ENCODE peak calls at places on chromosomes 13 and 19, in eight cellular contexts. K is mammary epithelial cell, C is cardiac muscle cell, Q is thyroid gland, Y is PC-3, M is hepatocyte, Z is ovary, V is PC-9. S is an unnamed sample.

GRCh38 chr13:39779337-39780270 is 124.1 kb downstream of the COG6 start:
- DNase-seq in K (no peak), C (no peak), Q (peak; percentile 15), Y (peak; percentile 39), M (no peak), Z (no peak), V (no peak), S (no peak)

GRCh38 chr19:6524326-6524725 is 6.5 kb upstream of the TNFSF9 start:
- DNase-seq in K (no peak), C (no peak), Q (no peak), Y (no peak), M (no peak), Z (no peak), V (no peak), S (no peak)

GRCh38 chr19:52689804-52690394 is 44.9 kb downstream of the ZNF611 start:
- DNase-seq in K (no peak), C (peak; percentile 42), Q (peak; percentile 55), Y (no peak), M (peak; percentile 40), Z (peak; percentile 47), V (peak; percentile 34), S (no peak)

GRCh38 chr19:31419871-31420430 is 70.7 kb upstream of the TSHZ3 start:
- DNase-seq in K (no peak), C (no peak), Q (no peak), Y (no peak), M (no peak), Z (no peak), V (no peak), S (no peak)

GRCh38 chr13:99275093-99275469 is 16.9 kb upstream of the GPR18 start:
- DNase-seq in K (peak; percentile 72), C (no peak), Q (peak; percentile 46), Y (peak; percentile 39), M (no peak), Z (no peak), V (no peak), S (peak; percentile 46)

GRCh38 chr19:48498922-48499321 is 12.7 kb downstream of the LMTK3 start:
- DNase-seq in K (no peak), C (no peak), Q (no peak), Y (no peak), M (peak; percentile 10), Z (no peak), V (no peak), S (no peak)

GRCh38 chr13:48156466-48156865 is 61.6 kb upstream of the MED4 start:
- DNase-seq in K (peak; percentile 47), C (no peak), Q (peak; percentile 8), Y (no peak), M (no peak), Z (no peak), V (no peak), S (no peak)

GRCh38 chr19:1401138-1401888 is at the start of gene GAMT:
- DNase-seq in K (no peak), C (peak; percentile 75), Q (peak; percentile 53), Y (peak; percentile 43), M (peak; percentile 81), Z (no peak), V (peak; percentile 31), S (no peak)

GRCh38 chr19:11437955-11438354 is 2.5 kb downstream of the PRKCSH start:
- DNase-seq in K (no peak), C (no peak), Q (no peak), Y (no peak), M (no peak), Z (no peak), V (no peak), S (no peak)

GRCh38 chr13:43776680-43777079 is 10.1 kb downstream of the ENOX1 start:
- DNase-seq in K (no peak), C (no peak), Q (no peak), Y (no peak), M (no peak), Z (no peak), V (no peak), S (no peak)

GRCh38 chr19:33465371-33465770 is 56.2 kb downstream of the PEPD start:
- DNase-seq in K (no peak), C (no peak), Q (no peak), Y (no peak), M (no peak), Z (no peak), V (no peak), S (no peak)

GRCh38 chr19:48970923-48971395 is 5.8 kb downstream of the FTL start:
- DNase-seq in K (no peak), C (peak; percentile 94), Q (peak; percentile 74), Y (peak; percentile 56), M (peak; percentile 93), Z (peak; percentile 90), V (peak; percentile 64), S (no peak)

GRCh38 chr13:94664889-94665288 is 47.5 kb downstream of the SOX21 start:
- DNase-seq in K (no peak), C (no peak), Q (no peak), Y (no peak), M (no peak), Z (no peak), V (no peak), S (no peak)

GRCh38 chr13:39417643-39418042 is 185.3 kb downstream of the LHFPL6 start:
- DNase-seq in K (peak; percentile 21), C (no peak), Q (no peak), Y (peak; percentile 48), M (peak; percentile 32), Z (peak; percentile 20), V (peak; percentile 28), S (peak; percentile 22)

GRCh38 chr19:17572640-17573039 is 17.2 kb downstream of the COLGALT1 start:
- DNase-seq in K (no peak), C (no peak), Q (no peak), Y (no peak), M (no peak), Z (no peak), V (no peak), S (no peak)

GRCh38 chr19:13962738-13963602 is 10.7 kb downstream of the DCAF15 start:
- DNase-seq in K (no peak), C (no peak), Q (no peak), Y (no peak), M (peak; percentile 12), Z (peak; percentile 57), V (no peak), S (no peak)

GRCh38 chr19:29942404-29943261 is 594 bp downstream of the URI1 start:
- DNase-seq in K (peak; percentile 52), C (peak; percentile 77), Q (peak; percentile 66), Y (peak; percentile 35), M (peak; percentile 78), Z (peak; percentile 60), V (peak; percentile 60), S (no peak)

GRCh38 chr19:13835791-13836723 is 40.8 kb downstream of the ZSWIM4 start:
- DNase-seq in K (no peak), C (no peak), Q (peak; percentile 45), Y (no peak), M (no peak), Z (no peak), V (no peak), S (no peak)

GRCh38 chr19:24074720-24075119 is 12.3 kb upstream of the ZNF254 start:
- DNase-seq in K (peak; percentile 57), C (no peak), Q (no peak), Y (peak; percentile 81), M (no peak), Z (no peak), V (no peak), S (peak; percentile 44)

GRCh38 chr13:106105153-106105552 is 430.3 kb downstream of the EFNB2 start:
- DNase-seq in K (peak; percentile 67), C (no peak), Q (no peak), Y (peak; percentile 32), M (no peak), Z (no peak), V (no peak), S (peak; percentile 71)

GRCh38 chr13:106113796-106114195 is 421.7 kb downstream of the EFNB2 start:
- DNase-seq in K (no peak), C (no peak), Q (no peak), Y (no peak), M (no peak), Z (no peak), V (no peak), S (no peak)

GRCh38 chr13:106112191-106112590 is 423.3 kb downstream of the EFNB2 start:
- DNase-seq in K (no peak), C (no peak), Q (no peak), Y (no peak), M (no peak), Z (no peak), V (no peak), S (no peak)

GRCh38 chr13:106110241-106110855 is 425.1 kb downstream of the EFNB2 start:
- DNase-seq in K (no peak), C (peak; percentile 17), Q (no peak), Y (peak; percentile 50), M (no peak), Z (no peak), V (no peak), S (no peak)

DNA sequence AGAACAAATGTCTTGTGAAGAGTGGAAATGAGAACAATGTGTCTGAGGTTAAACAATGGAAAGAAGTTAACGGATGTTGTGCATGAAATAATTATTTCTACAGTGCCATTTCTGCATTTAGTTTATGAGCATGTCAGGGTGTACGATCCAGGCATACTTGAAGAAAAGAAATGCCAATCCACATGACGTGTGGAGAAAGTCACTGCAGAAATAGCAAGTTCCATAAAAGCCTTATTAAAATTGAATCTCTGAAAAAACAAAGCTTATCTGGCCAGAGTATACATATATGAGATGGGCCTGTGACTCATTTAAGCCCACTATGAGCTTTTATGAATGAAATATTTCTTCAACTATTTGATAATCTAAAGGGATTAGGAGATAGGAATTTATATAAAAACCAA is 426.1 kb downstream of the EFNB2 start:
- DNase-seq in K (no peak), C (no peak), Q (no peak), Y (no peak), M (no peak), Z (no peak), V (no peak), S (no peak)
- H3K27ac ChIP-seq in K (no peak overlapping the region), C (no peak overlapping the region), Q (no peak overlapping the region), Y (peak overlapping the region; percentile 52), M (no peak overlapping the region), Z (no peak overlapping the region), V (no peak overlapping the region), S (no peak overlapping the region)

GRCh38 chr13:51136276-51136980 is 25.4 kb upstream of the C13orf42 start:
- DNase-seq in K (no peak), C (peak; percentile 5), Q (no peak), Y (no peak), M (no peak), Z (no peak), V (no peak), S (no peak)
- TF ChIP-seq CTCF in K (no peak), C (no peak), Q (no peak), Y (no peak), M (no peak), Z (no peak), V (no peak), S (no peak)

DNA sequence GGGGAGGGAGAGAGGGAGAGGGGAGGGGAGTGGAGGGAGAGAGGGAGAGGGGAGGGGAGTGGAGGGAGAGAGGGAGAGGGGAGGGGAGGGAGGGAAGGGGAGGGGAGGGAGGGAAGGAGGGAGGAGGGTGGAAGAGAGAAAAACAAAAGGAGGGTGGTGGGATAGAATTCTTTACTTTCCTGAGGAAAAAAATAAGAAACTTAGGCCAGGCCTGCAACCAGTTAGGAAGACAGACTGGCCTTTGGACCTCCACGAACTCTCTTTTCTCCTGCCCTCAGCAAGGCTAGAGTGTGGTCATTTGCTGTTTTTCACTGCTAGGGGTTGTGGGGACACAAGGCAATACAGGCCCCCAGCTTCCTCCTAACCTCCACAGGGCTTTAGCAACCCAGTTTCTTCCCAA is 4.2 kb downstream of the CCDC8 start:
- DNase-seq in K (no peak), C (no peak), Q (no peak), Y (no peak), M (peak; percentile 24), Z (peak; percentile 47), V (no peak), S (no peak)
- H3K27me3 ChIP-seq in K (no peaks in the 10 kb centered on the region), C (no peaks in the 10 kb centered on the region), Q (no peaks in the 10 kb centered on the region), Y (no peaks in the 10 kb centered on the region), M (no peaks in the 10 kb centered on the region), Z (no peaks in the 10 kb centered on the region), V (peaks cover 45% of the 10 kb centered on the region), S (no peaks in the 10 kb centered on the region)

GRCh38 chr19:15048128-15048527 is 1.2 kb upstream of the CASP14 start:
- DNase-seq in K (no peak), C (no peak), Q (no peak), Y (no peak), M (no peak), Z (no peak), V (no peak), S (no peak)
- H3K27ac ChIP-seq in K (no peak overlapping the region), C (no peak overlapping the region), Q (no peak overlapping the region), Y (no peak overlapping the region), M (no peak overlapping the region), Z (no peak overlapping the region), V (no peak overlapping the region), S (no peak overlapping the region)